ENCODE peak calls at places on chromosomes 16 and 17, in five cellular contexts. T is body of pancreas, U is pancreas, R is psoas muscle, C is bronchial epithelial cell. S is an unnamed sample.

GRCh38 chr16:27795992-27796614 is 246.2 kb downstream of the KATNIP start:
- DNase-seq in T (peak), U (peak), R (no peak), C (peak), S (peak)

GRCh38 chr16:1984347-1985225 is 593 bp downstream of the GFER start:
- DNase-seq in T (no peak), U (peak), R (peak), C (no peak), S (no peak)

GRCh38 chr17:3755335-3756030 is 31.8 kb downstream of the HASPIN start:
- DNase-seq in T (peak), U (no peak), R (no peak), C (peak), S (no peak)

GRCh38 chr17:63549289-63549945 is 860 bp upstream of the DCAF7 start:
- DNase-seq in T (no peak), U (peak), R (no peak), C (no peak), S (no peak)

GRCh38 chr17:40417258-40417608 is 463 bp downstream of the TOP2A start:
- DNase-seq in T (no peak), U (no peak), R (no peak), C (peak), S (no peak)

GRCh38 chr17:44921122-44921882 is 6.0 kb upstream of the GFAP start:
- DNase-seq in T (peak), U (peak), R (no peak), C (no peak), S (no peak)

GRCh38 chr17:20275653-20276052 is 191.7 kb downstream of the LGALS9B start:
- DNase-seq in T (no peak), U (no peak), R (no peak), C (no peak), S (no peak)

GRCh38 chr17:79131274-79131635 is 56.6 kb downstream of the ENGASE start:
- DNase-seq in T (no peak), U (no peak), R (no peak), C (no peak), S (no peak)

GRCh38 chr17:8223356-8224063 is 13.1 kb upstream of the AURKB start:
- DNase-seq in T (peak), U (peak), R (peak), C (peak), S (peak)

GRCh38 chr17:47729486-47729885 is 3.5 kb upstream of the TBX21 start:
- DNase-seq in T (no peak), U (no peak), R (no peak), C (no peak), S (no peak)

GRCh38 chr17:36937001-36937960 is at the start of gene LHX1:
- DNase-seq in T (no peak), U (peak), R (no peak), C (no peak), S (no peak)

GRCh38 chr17:63082952-63083351 is 116.9 kb downstream of the TANC2 start:
- DNase-seq in T (no peak), U (no peak), R (no peak), C (peak), S (no peak)

GRCh38 chr16:4537376-4538066 is 1.1 kb downstream of the CDIP1 start:
- DNase-seq in T (peak), U (peak), R (no peak), C (no peak), S (no peak)

GRCh38 chr16:80230328-80231117 is 310.3 kb upstream of the DYNLRB2 start:
- DNase-seq in T (no peak), U (no peak), R (no peak), C (no peak), S (no peak)

GRCh38 chr16:74766729-74767128 is 7.9 kb downstream of the FA2H start:
- DNase-seq in T (no peak), U (no peak), R (no peak), C (no peak), S (no peak)
- TF ChIP-seq CTCF in T (no peak), U (no peak), R (no peak), C (no peak), S (no peak)

DNA sequence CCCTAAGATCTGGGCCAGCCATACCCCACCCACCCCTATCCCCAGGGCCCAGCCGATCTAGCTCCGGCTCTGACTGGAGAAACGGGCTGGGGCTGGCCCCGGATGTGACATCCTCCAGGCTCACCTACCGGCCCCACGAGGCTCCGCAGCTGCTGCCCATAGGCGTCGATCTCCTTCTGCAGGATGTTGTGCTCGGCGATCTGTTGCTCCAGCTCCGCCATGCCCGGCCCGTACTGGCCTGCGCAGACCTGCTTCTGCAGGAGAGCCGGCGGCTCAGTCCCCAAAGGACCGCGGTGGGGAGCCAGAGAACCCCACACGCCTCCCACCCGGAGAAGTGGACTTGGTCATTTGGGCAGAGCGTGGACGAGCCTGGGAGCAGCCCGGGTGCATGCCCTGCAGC is 4.8 kb downstream of the EVPL start:
- DNase-seq in T (no peak), U (peak), R (no peak), C (no peak), S (no peak)
- H3K4me3 ChIP-seq in T (no peak), U (no peak), R (no peak), C (no peak), S (no peak)

GRCh38 chr17:56866496-56866895 is 32.5 kb downstream of the DGKE start:
- DNase-seq in T (no peak), U (no peak), R (no peak), C (no peak), S (no peak)
- TF ChIP-seq CTCF in T (no peak), U (no peak), R (no peak), C (no peak), S (no peak)

GRCh38 chr16:68643847-68644246 is 1.3 kb upstream of the CDH3 start:
- DNase-seq in T (no peak), U (no peak), R (no peak), C (no peak), S (no peak)
- H3K4me3 ChIP-seq in T (no peak), U (no peak), R (no peak), C (no peak), S (no peak)

GRCh38 chr16:49737541-49737940 is 118.4 kb downstream of the ZNF423 start:
- DNase-seq in T (no peak), U (no peak), R (no peak), C (no peak), S (no peak)
- TF ChIP-seq CTCF in T (no peak), U (no peak), R (no peak), C (no peak), S (no peak)

DNA sequence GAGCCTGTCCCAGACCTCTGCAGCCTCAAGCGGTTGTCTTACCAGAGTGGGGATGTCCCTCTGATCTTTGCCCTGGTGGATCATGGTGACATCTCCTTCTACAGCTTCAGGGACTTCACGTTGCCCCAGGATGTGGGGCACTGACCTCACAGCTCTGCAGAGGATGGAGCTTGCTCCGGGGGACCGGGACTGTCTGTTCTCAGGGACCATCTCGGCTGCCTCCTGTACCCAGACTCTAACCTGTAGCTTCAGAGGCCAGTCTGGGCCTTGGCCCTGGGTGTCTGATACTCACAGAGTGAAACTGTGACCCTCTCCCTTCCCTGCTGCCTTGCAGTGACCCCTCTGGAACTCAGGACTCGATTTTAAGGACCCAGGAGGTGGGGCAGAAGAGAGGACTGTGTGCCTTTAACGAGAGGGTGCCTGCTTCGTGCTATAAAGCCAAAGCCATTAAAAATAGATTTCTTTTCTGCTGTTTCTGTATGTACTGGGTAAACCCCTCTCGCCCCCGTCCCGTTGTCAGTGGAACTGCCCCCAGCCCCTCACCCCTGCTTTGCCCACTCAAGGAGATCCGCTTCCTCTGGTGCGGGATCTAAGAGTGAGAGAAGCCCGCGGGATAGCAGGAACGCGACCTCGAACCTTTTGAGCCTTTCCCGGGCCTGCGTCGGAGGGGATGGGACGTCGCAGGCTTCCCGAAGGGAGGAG is 1.1 kb upstream of the LLGL2 start:
- DNase-seq in T (no peak), U (peak), R (no peak), C (no peak), S (no peak)
- H3K4me3 ChIP-seq in T (peak), U (peak), R (peak), C (peak), S (peak)

S was measured in lung.